ENCODE peak calls at places on chromosomes 5 and 9, in five cellular contexts. A is activated naive CD4-positive, alpha-beta T cell; H is choroid plexus epithelial cell; W is stimulated activated CD4-positive, alpha-beta T cell treated with anti-CD3 and anti-CD28 coated beads, TNF-alpha, amount 100 ng/mL, for 24 hours; L is stomach. B is an unnamed sample.
A peak's percentile ranks its signal among the peaks of the same experiment; 100 is the strongest.

GRCh38 chr9:110880123-110880522 is 158.1 kb downstream of the LPAR1 start:
- DNase-seq in L (no peak), H (peak; percentile 99), A (no peak), W (no peak), B (no peak)

GRCh38 chr5:96952946-96953730 is 17.3 kb downstream of the LNPEP start:
- DNase-seq in A (no peak), H (no peak), W (no peak), L (no peak), B (no peak)

GRCh38 chr5:11724947-11725346 is 179.3 kb downstream of the CTNND2 start:
- DNase-seq in W (no peak), H (no peak), L (no peak), A (no peak), B (no peak)

GRCh38 chr5:179730356-179730755 is 2.3 kb upstream of the MAML1 start:
- DNase-seq in H (no peak), A (no peak), W (no peak), L (no peak), B (no peak)

GRCh38 chr9:126489604-126490593 is 123.8 kb upstream of the LMX1B start:
- DNase-seq in A (no peak), H (no peak), L (no peak), W (no peak), B (no peak)

GRCh38 chr9:93682155-93682968 is 106.0 kb downstream of the PHF2 start:
- DNase-seq in L (peak; percentile 77), A (peak; percentile 18), H (peak; percentile 59), W (peak; percentile 40), B (peak; percentile 70)

GRCh38 chr9:114192539-114192938 is 37.2 kb downstream of the COL27A1 start:
- DNase-seq in A (no peak), L (no peak), H (no peak), W (no peak), B (no peak)

GRCh38 chr5:132104561-132104960 is 31.0 kb downstream of the CSF2 start:
- DNase-seq in L (no peak), W (no peak), H (no peak), A (no peak), B (no peak)

GRCh38 chr5:88551724-88552345 is 283.2 kb upstream of the TMEM161B start:
- DNase-seq in H (no peak), W (no peak), A (no peak), L (no peak), B (no peak)

B was measured in transverse colon.